ENCODE peak calls at places on chromosome 1, in nine cellular contexts. O, D, J, I, L, K, V, A and S are unnamed samples.

GRCh38 chr1:234604726-234605492 is 5.1 kb downstream of the IRF2BP2 start:
- DNase-seq in L (no peak), V (no peak), A (no peak), O (no peak), I (no peak), J (no peak), D (no peak), K (no peak), S (no peak)

GRCh38 chr1:44030606-44031050 is 634 bp downstream of the SLC6A9 start:
- DNase-seq in I (no peak), L (peak; percentile 55), A (no peak), D (peak; percentile 70), K (no peak), V (no peak), J (no peak), O (no peak), S (no peak)

GRCh38 chr1:202571719-202572339 is 138.4 kb downstream of the SYT2 start:
- DNase-seq in I (no peak), J (peak; percentile 13), K (no peak), V (no peak), D (peak; percentile 60), L (no peak), A (no peak), O (peak; percentile 42), S (no peak)

GRCh38 chr1:155049651-155050559 is 1.2 kb upstream of the ADAM15 start:
- DNase-seq in A (no peak), K (no peak), V (no peak), D (no peak), L (peak; percentile 40), J (no peak), I (no peak), O (no peak), S (no peak)

GRCh38 chr1:15243275-15244043 is 3.6 kb upstream of the FHAD1 start:
- DNase-seq in K (no peak), J (no peak), L (no peak), D (no peak), A (no peak), I (no peak), V (no peak), O (no peak), S (no peak)

GRCh38 chr1:157966034-157966671 is 27.3 kb upstream of the KIRREL1 start:
- DNase-seq in J (no peak), D (peak; percentile 85), V (no peak), A (no peak), O (no peak), I (peak; percentile 54), K (peak; percentile 66), L (no peak), S (no peak)

GRCh38 chr1:116537439-116537838 is 33.4 kb downstream of the CD58 start:
- DNase-seq in J (peak; percentile 15), L (no peak), D (no peak), V (no peak), A (no peak), K (no peak), O (no peak), I (no peak), S (no peak)

GRCh38 chr1:37476460-37477197 is 2.2 kb downstream of the ZC3H12A start:
- DNase-seq in V (no peak), I (peak; percentile 58), D (peak; percentile 62), O (no peak), K (peak; percentile 67), A (no peak), J (no peak), L (no peak), S (no peak)

GRCh38 chr1:66300986-66301451 is 232.9 kb upstream of the SGIP1 start:
- DNase-seq in K (no peak), O (no peak), L (peak; percentile 55), A (peak; percentile 26), V (peak; percentile 42), D (no peak), I (no peak), J (no peak), S (no peak)

GRCh38 chr1:109299087-109299983 is 7.5 kb downstream of the MYBPHL start:
- DNase-seq in L (no peak), O (no peak), A (no peak), J (no peak), V (no peak), I (peak; percentile 93), K (no peak), D (no peak), S (no peak)

GRCh38 chr1:201335901-201336300 is 41.6 kb downstream of the TNNT2 start:
- DNase-seq in V (no peak), O (no peak), K (no peak), A (no peak), D (no peak), L (no peak), I (no peak), J (no peak), S (no peak)

GRCh38 chr1:111399792-111400610 is 27.5 kb downstream of the OVGP1 start:
- DNase-seq in A (no peak), O (peak; percentile 18), V (no peak), J (peak; percentile 33), I (no peak), K (peak; percentile 73), L (peak; percentile 30), D (peak; percentile 49), S (peak; percentile 27)